ENCODE peak calls at places on chromosomes 12 and 14, in five cellular contexts. O is Peyer's patch, P is stomach, L is H54, I is lower leg skin. K is an unnamed sample.

GRCh38 chr14:54758041-54758440 is 144.6 kb downstream of the GCH1 start:
- DNase-seq in O (no peak), P (no peak), L (no peak), I (no peak), K (no peak)

GRCh38 chr14:70573050-70573449 is 27.4 kb downstream of the MED6 start:
- DNase-seq in O (no peak), P (no peak), L (no peak), I (no peak), K (no peak)

GRCh38 chr14:57492859-57493258 is 798 bp downstream of the CCDC198 start:
- DNase-seq in O (no peak), P (no peak), L (no peak), I (no peak), K (no peak)

GRCh38 chr12:8081228-8081920 is 700 bp upstream of the NECAP1 start:
- DNase-seq in O (peak; percentile 54), P (no peak), L (no peak), I (no peak), K (peak; percentile 55)

GRCh38 chr12:112466011-112466422 is 47.3 kb downstream of the PTPN11 start:
- DNase-seq in O (no peak), P (peak; percentile 30), L (no peak), I (no peak), K (peak; percentile 45)

GRCh38 chr12:111267171-111267570 is 101.7 kb downstream of the PHETA1 start:
- DNase-seq in O (no peak), P (no peak), L (no peak), I (no peak), K (no peak)

GRCh38 chr12:131916306-131917138 is 12.6 kb upstream of the PUS1 start:
- DNase-seq in O (no peak), P (no peak), L (no peak), I (no peak), K (peak; percentile 21)

GRCh38 chr14:50906326-50906725 is 34.5 kb downstream of the ABHD12B start:
- DNase-seq in O (no peak), P (no peak), L (no peak), I (no peak), K (no peak)

GRCh38 chr14:74955229-74955999 is at the start of gene PGF:
- DNase-seq in O (peak; percentile 85), P (peak; percentile 74), L (no peak), I (no peak), K (peak; percentile 44)

GRCh38 chr12:74890237-74890599 is 319.4 kb downstream of the KCNC2 start:
- DNase-seq in O (peak; percentile 56), P (no peak), L (peak; percentile 13), I (no peak), K (no peak)

GRCh38 chr12:116919247-116919671 is 8.5 kb downstream of the FBXW8 start:
- DNase-seq in O (no peak), P (no peak), L (no peak), I (no peak), K (peak; percentile 27)

GRCh38 chr12:104520242-104520900 is 63.6 kb downstream of the CHST11 start:
- DNase-seq in O (peak; percentile 60), P (no peak), L (no peak), I (no peak), K (no peak)

GRCh38 chr12:114744696-114745095 is 60.7 kb upstream of the TBX3 start:
- DNase-seq in O (no peak), P (no peak), L (no peak), I (no peak), K (no peak)

GRCh38 chr12:66633676-66634075 is 45.2 kb downstream of the GRIP1 start:
- DNase-seq in O (no peak), P (no peak), L (no peak), I (no peak), K (no peak)

GRCh38 chr14:42277840-42278239 is 671.2 kb downstream of the LRFN5 start:
- DNase-seq in O (no peak), P (no peak), L (no peak), I (no peak), K (no peak)

GRCh38 chr12:104354167-104354867 is 50.8 kb downstream of the EID3 start:
- DNase-seq in O (peak; percentile 13), P (no peak), L (no peak), I (peak; percentile 12), K (no peak)

GRCh38 chr12:102480401-102480800 is at the start of gene IGF1:
- DNase-seq in O (no peak), P (no peak), L (no peak), I (no peak), K (no peak)

GRCh38 chr12:85979641-85980040 is 105.5 kb downstream of the NTS start:
- DNase-seq in O (no peak), P (no peak), L (no peak), I (no peak), K (no peak)

GRCh38 chr14:72341686-72342085 is 409.5 kb downstream of the RGS6 start:
- DNase-seq in O (no peak), P (no peak), L (no peak), I (no peak), K (no peak)

GRCh38 chr14:21476526-21476924 is 234 bp downstream of the RAB2B start:
- DNase-seq in O (peak; percentile 95), P (peak; percentile 93), L (peak; percentile 42), I (peak; percentile 98), K (peak; percentile 93)

GRCh38 chr12:24285413-24285812 is 335.9 kb upstream of the SOX5 start:
- DNase-seq in O (no peak), P (no peak), L (no peak), I (no peak), K (no peak)

GRCh38 chr12:116306536-116306935 is 29.0 kb upstream of the MED13L start:
- DNase-seq in O (no peak), P (no peak), L (no peak), I (no peak), K (no peak)

GRCh38 chr12:6089041-6089823 is 35.2 kb downstream of the VWF start:
- DNase-seq in O (peak; percentile 78), P (no peak), L (peak; percentile 40), I (peak; percentile 59), K (no peak)

GRCh38 chr12:53971686-53972085 is 1.2 kb upstream of the HOXC11 start:
- DNase-seq in O (no peak), P (no peak), L (no peak), I (no peak), K (no peak)

GRCh38 chr12:53972152-53972702 is 699 bp upstream of the HOXC11 start:
- DNase-seq in O (no peak), P (no peak), L (peak; percentile 86), I (peak; percentile 88), K (no peak)

GRCh38 chr12:53973093-53974042 is at the start of gene HOXC11:
- DNase-seq in O (no peak), P (no peak), L (peak; percentile 67), I (peak; percentile 92), K (no peak)

GRCh38 chr12:53971129-53971528 is 1.8 kb upstream of the HOXC11 start:
- DNase-seq in O (no peak), P (no peak), L (no peak), I (no peak), K (no peak)

DNA sequence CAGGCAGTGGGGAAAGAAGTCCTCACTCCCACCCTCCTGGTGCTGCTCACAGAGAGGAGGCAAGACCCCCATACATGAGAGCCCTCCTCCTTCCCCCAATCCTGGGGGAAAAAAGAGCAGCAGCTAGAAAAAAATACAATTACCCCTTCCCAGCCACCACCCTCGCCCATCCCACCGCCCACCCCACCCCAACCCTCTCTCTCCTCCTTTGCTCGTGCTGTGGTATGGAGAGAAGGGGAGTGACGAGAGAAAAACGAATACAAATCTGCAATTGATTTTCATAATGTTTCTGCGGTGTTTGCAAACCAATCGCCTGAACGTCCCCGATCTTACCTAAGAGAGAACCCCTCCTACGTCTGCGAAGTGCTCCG is 219 bp upstream of the HOXC11 start:
- DNase-seq in O (no peak), P (no peak), L (no peak), I (no peak), K (no peak)
- TF ChIP-seq POLR2A in O (no peak), P (no peak), L (no peak), I (no peak), K (no peak)

DNA sequence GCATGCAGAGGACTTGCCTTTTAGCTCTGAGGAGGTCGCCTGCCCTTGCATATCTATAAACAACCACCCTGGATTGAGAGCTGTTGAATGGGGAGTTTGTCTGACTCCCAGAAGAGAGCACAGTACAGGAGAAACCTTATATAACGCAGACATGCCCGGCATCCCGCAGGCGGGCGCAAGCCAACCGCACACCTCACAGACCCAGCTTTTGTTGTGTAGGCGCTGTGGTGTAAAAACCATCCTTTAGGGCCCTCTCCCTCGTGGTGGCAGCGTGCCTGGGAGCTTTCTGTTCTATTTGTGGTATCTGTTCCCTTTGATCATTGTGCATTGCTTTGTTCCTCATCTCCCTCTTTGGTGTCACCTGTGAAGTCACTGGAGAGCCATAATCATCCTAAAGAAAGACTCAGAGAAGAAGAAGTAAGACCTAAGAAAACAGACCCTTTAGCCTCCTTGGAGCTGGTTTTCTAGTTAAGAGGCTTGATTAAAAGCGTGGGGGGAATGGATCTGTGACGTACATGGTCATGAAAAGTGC is 77.7 kb downstream of the ETV6 start:
- DNase-seq in O (peak; percentile 78), P (no peak), L (no peak), I (no peak), K (no peak)
- TF ChIP-seq POLR2A in O (no peak), P (no peak), L (no peak), I (no peak), K (no peak)

GRCh38 chr12:55847033-55847432 is 4.3 kb upstream of the MMP19 start:
- DNase-seq in O (no peak), P (no peak), L (no peak), I (peak; percentile 90), K (no peak)
- TF ChIP-seq POLR2A in O (no peak), P (no peak), L (no peak), I (no peak), K (peak; percentile 5)

DNA sequence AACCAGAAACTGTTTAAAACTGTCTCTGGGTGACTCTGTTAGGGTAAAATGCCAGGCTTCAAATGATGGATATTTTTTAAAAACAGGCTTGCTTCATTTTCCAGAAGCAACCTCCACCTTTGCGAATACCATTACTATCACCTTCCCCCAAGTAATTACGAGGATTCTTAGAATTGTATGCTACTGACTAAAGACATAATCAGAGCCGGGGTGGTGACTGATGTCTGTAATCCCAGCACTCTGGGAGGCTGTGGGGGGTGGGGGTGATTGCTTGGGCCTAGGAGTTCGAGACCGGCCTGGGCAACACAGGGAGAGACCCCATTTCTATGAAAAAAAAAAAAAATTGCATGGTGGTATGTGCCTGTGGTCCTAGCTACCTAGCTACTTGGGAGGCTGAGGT is 38.3 kb downstream of the FGD6 start:
- DNase-seq in O (no peak), P (no peak), L (no peak), I (no peak), K (no peak)
- TF ChIP-seq POLR2A in O (no peak), P (no peak), L (no peak), I (no peak), K (no peak)

K was measured in erythroblast.